ENCODE peak calls at places on chromosomes 4 and X, in eight cellular contexts. J is heart left ventricle; N is K562; M is CD8-positive, alpha-beta memory T cell; Q is A549; O is cardiac fibroblast; C is effector memory CD4-positive, alpha-beta T cell; X is lung. Y is an unnamed sample.

GRCh38 chrX:104370089-104370488 is 115.4 kb upstream of the ESX1 start:
- DNase-seq in C (no peak), M (no peak), N (peak; percentile 5), O (peak; percentile 2), J (no peak), Q (peak; percentile 28), X (no peak), Y (peak; percentile 78)

GRCh38 chr4:6941796-6942195 is 32.2 kb downstream of the TBC1D14 start:
- DNase-seq in J (no peak), O (no peak), C (no peak), Q (no peak), M (no peak), N (no peak), X (no peak), Y (peak; percentile 75)

GRCh38 chr4:53055274-53055673 is 193.2 kb downstream of the RASL11B start:
- DNase-seq in C (no peak), O (peak; percentile 88), Q (no peak), X (no peak), N (no peak), M (no peak), J (no peak), Y (peak; percentile 26)

GRCh38 chr4:182307746-182308145 is 64.5 kb downstream of the TENM3 start:
- DNase-seq in X (peak; percentile 54), N (no peak), J (no peak), O (peak; percentile 84), M (no peak), C (no peak), Q (no peak), Y (peak; percentile 92)

GRCh38 chr4:82623284-82623683 is 61.5 kb upstream of the TMEM150C start:
- DNase-seq in Q (no peak), J (no peak), O (peak; percentile 24), M (no peak), X (no peak), C (no peak), N (no peak), Y (no peak)

GRCh38 chr4:163523791-163524365 is 29.4 kb downstream of the TMA16 start:
- DNase-seq in X (no peak), C (no peak), M (no peak), Q (no peak), J (no peak), O (no peak), N (no peak), Y (no peak)

GRCh38 chr4:125325733-125326132 is 11.0 kb downstream of the FAT4 start:
- DNase-seq in X (no peak), C (no peak), Q (no peak), O (no peak), N (no peak), J (no peak), M (no peak), Y (no peak)

GRCh38 chr4:73127839-73128448 is 58.4 kb upstream of the COX18 start:
- DNase-seq in N (peak; percentile 13), M (no peak), O (peak; percentile 26), J (no peak), X (no peak), C (no peak), Q (peak; percentile 29), Y (peak; percentile 39)

GRCh38 chr4:4614925-4615678 is 73.3 kb upstream of the STX18 start:
- DNase-seq in Q (no peak), J (no peak), C (no peak), M (no peak), N (no peak), O (no peak), X (no peak), Y (no peak)

GRCh38 chr4:123244233-123244632 is 152.4 kb upstream of the SPRY1 start:
- DNase-seq in C (no peak), O (peak; percentile 55), X (no peak), J (peak; percentile 73), N (no peak), Q (peak; percentile 3), M (no peak), Y (peak; percentile 82)

GRCh38 chr4:74671074-74671698 is 123.1 kb downstream of the BTC start:
- DNase-seq in C (peak; percentile 5), N (peak; percentile 61), Q (peak; percentile 84), M (no peak), J (no peak), X (peak; percentile 46), O (peak; percentile 88), Y (peak; percentile 77)

GRCh38 chrX:7941390-7942042 is 14.3 kb upstream of the PNPLA4 start:
- DNase-seq in N (no peak), Q (peak; percentile 11), M (no peak), X (no peak), C (no peak), J (no peak), O (peak; percentile 22), Y (peak; percentile 8)

GRCh38 chr4:8245879-8246833 is 23.4 kb upstream of the HTRA3 start:
- DNase-seq in M (no peak), N (no peak), C (no peak), X (peak; percentile 82), O (no peak), J (no peak), Q (no peak), Y (no peak)

GRCh38 chrX:16839224-16839851 is 30.8 kb downstream of the RBBP7 start:
- DNase-seq in J (no peak), M (no peak), N (peak; percentile 31), Q (no peak), X (no peak), O (peak; percentile 5), C (no peak), Y (no peak)

GRCh38 chrX:29257516-29257915 is 670.3 kb downstream of the IL1RAPL1 start:
- DNase-seq in Q (no peak), M (no peak), X (no peak), J (no peak), N (no peak), C (no peak), O (peak; percentile 67), Y (no peak)

GRCh38 chr4:100169796-100170485 is 20.3 kb downstream of the DDIT4L start:
- DNase-seq in N (no peak), M (no peak), X (no peak), J (no peak), O (no peak), Q (no peak), C (no peak), Y (no peak)

GRCh38 chr4:55637272-55637820 is 1.2 kb upstream of the NMU start:
- DNase-seq in N (peak; percentile 78), J (no peak), C (no peak), M (no peak), X (no peak), Q (no peak), O (no peak), Y (no peak)

GRCh38 chr4:55634417-55635128 is 1.5 kb downstream of the NMU start:
- DNase-seq in O (no peak), N (no peak), M (no peak), J (no peak), C (no peak), X (no peak), Q (no peak), Y (no peak)

GRCh38 chr4:55635282-55635681 is 816 bp downstream of the NMU start:
- DNase-seq in O (no peak), M (no peak), X (no peak), N (peak; percentile 54), Q (no peak), J (no peak), C (no peak), Y (no peak)

GRCh38 chr4:55635760-55636621 is at the start of gene NMU:
- DNase-seq in C (no peak), N (peak; percentile 76), J (peak; percentile 40), M (peak; percentile 3), Q (peak; percentile 19), X (peak; percentile 61), O (peak; percentile 5), Y (peak; percentile 68)

DNA sequence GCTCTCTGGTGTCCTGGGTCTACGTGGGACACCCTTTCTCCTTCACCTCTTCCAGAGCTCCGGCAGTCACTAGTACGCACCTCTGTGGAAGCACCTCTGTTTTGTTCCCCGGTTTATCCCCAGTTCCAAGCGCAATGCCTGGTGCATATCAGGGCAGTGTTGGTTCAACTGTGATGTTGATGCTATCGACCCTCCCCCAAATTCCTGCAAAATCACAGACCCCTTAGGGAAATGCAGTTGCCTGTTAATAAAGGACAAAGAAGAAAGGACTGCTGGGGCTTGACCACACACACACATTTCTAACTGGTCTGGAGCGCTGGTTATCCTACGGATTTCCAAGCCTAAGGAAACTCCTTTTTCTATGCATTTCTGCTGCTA is 513 bp upstream of the NMU start:
- DNase-seq in Q (no peak), X (no peak), N (no peak), J (no peak), M (no peak), O (no peak), C (no peak), Y (no peak)
- H3K4me3 ChIP-seq in Q (peak overlapping the region; percentile 40), X (no peak overlapping the region), N (peak overlapping the region; percentile 90), J (no peak overlapping the region), M (no peak overlapping the region), O (peak overlapping the region; percentile 16), C (peak overlapping the region; percentile 29), Y (peak overlapping the region; percentile 59)

DNA sequence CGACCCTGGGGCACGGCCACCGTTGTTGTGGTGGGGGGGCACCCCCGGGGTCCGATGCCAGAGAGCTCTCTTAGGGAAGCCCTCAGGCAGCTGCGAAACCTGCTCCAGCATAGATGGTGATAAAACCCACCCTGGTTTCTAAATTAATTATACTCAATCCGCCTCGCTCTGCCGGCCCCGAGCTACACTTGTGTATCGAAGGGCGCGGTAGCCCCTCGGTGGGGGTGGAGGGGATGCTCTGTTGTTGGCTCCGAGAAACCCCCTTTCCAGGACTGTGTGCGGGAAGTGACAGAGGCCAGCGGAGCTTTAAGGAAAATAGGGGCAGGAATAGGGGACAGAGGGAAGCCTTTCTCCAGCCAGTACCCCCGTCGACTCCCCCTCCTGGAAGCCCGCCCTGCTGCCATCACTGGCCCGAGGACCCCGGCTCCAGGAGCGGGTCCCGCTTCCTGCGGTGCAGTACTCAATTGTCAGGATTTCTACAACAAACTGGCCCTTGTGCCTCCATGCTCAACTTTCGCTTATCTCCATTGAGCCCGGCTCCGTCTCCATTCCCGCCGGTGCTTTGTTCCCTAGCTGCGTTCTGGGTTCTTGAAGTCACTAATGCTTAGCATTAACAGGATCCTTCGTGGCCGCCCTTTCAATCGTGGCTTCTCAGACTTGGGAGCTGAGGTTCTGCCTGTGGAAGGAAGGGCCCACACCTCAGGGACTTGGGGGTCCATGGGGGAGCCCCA is 408.2 kb downstream of the BCOR start:
- DNase-seq in O (no peak), Q (no peak), X (no peak), N (no peak), J (no peak), M (no peak), C (no peak), Y (no peak)
- H3K4me3 ChIP-seq in O (peak overlapping the region; percentile 32), Q (peak overlapping the region; percentile 55), X (no peak overlapping the region), N (peak overlapping the region; percentile 30), J (no peak overlapping the region), M (no peak overlapping the region), C (no peak overlapping the region), Y (peak overlapping the region; percentile 4)

DNA sequence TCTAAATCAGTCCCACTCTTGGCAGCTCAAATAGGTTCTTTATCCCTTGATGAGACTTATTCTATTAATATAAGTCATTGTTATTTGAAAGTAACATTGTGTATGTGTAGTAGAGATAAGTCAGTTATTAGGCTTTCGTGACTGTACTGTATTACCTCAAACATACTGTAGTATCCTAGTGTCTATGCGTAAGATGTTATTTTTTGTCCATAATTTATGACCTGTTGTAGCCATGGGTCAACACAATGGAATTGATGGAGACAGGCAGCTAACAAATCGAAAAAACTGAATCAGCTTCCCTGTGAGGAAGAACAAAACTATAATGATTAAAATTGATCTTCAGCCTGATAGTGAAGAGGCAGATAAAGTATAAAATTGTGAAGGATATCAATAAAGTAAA is 41.8 kb downstream of the CLCN3 start:
- DNase-seq in Q (no peak), X (no peak), M (no peak), O (no peak), N (no peak), C (no peak), J (no peak), Y (no peak)
- H3K4me3 ChIP-seq in Q (no peak overlapping the region), X (no peak overlapping the region), M (no peak overlapping the region), O (no peak overlapping the region), N (peak overlapping the region; percentile 51), C (no peak overlapping the region), J (no peak overlapping the region), Y (no peak overlapping the region)

GRCh38 chrX:148443216-148443615 is 57.2 kb upstream of the AFF2 start:
- DNase-seq in Q (no peak), O (no peak), C (no peak), J (no peak), N (no peak), M (no peak), X (no peak), Y (no peak)
- H3K4me3 ChIP-seq in Q (no peak overlapping the region), O (no peak overlapping the region), C (no peak overlapping the region), J (no peak overlapping the region), N (no peak overlapping the region), M (no peak overlapping the region), X (no peak overlapping the region), Y (no peak overlapping the region)